ENCODE peak calls at places on chromosomes 6 and 20, in four cellular contexts. D, V, M and P are unnamed samples.

GRCh38 chr6:144849920-144850319 is 564.8 kb downstream of the UTRN start:
- DNase-seq in D (no peak), V (no peak), M (no peak), P (no peak)

GRCh38 chr6:10449751-10450150 is 34.9 kb upstream of the TFAP2A start:
- DNase-seq in D (no peak), V (no peak), M (no peak), P (no peak)

GRCh38 chr20:43752561-43753301 is 25.9 kb upstream of the GTSF1L start:
- DNase-seq in D (no peak), V (no peak), M (no peak), P (peak)

GRCh38 chr20:35087355-35087754 is 5.3 kb downstream of the TRPC4AP start:
- DNase-seq in D (no peak), V (no peak), M (no peak), P (no peak)

GRCh38 chr20:13422637-13423036 is 201.6 kb downstream of the ISM1 start:
- DNase-seq in D (no peak), V (no peak), M (no peak), P (no peak)

GRCh38 chr6:147806697-147807096 is 298.2 kb downstream of the SAMD5 start:
- DNase-seq in D (no peak), V (no peak), M (no peak), P (no peak)

GRCh38 chr6:134447883-134448387 is 130.0 kb upstream of the SGK1 start:
- DNase-seq in D (no peak), V (no peak), M (no peak), P (no peak)

GRCh38 chr6:154169193-154169847 is 130.3 kb downstream of the OPRM1 start:
- DNase-seq in D (no peak), V (no peak), M (no peak), P (no peak)

GRCh38 chr6:27847706-27848105 is 64.5 kb downstream of the OR2B2 start:
- DNase-seq in D (no peak), V (no peak), M (no peak), P (no peak)

GRCh38 chr6:44297063-44298038 is 15.8 kb downstream of the AARS2 start:
- DNase-seq in D (peak), V (no peak), M (no peak), P (peak)

GRCh38 chr20:64205611-64206026 is 41.4 kb downstream of the MYT1 start:
- DNase-seq in D (no peak), V (no peak), M (no peak), P (no peak)

GRCh38 chr20:20713244-20713765 is 861 bp upstream of the RALGAPA2 start:
- DNase-seq in D (no peak), V (no peak), M (no peak), P (no peak)